ENCODE peak calls at places on chromosomes 4 and X, in four cellular contexts. V is K562, Z is GM12878, B is HepG2. F is an unnamed sample.

GRCh38 chr4:177308125-177308524 is 1.5 kb upstream of the NEIL3 start:
- DNase-seq in V (no peak), Z (no peak), B (peak; percentile 12), F (peak; percentile 81)

GRCh38 chr4:92304073-92304472 is 307 bp downstream of the GRID2 start:
- DNase-seq in V (no peak), Z (no peak), B (no peak), F (no peak)

GRCh38 chrX:120559799-120560198 is 963 bp downstream of the CUL4B start:
- DNase-seq in V (peak; percentile 19), Z (no peak), B (no peak), F (no peak)

GRCh38 chr4:176964116-176964691 is 171.5 kb upstream of the VEGFC start:
- DNase-seq in V (no peak), Z (no peak), B (no peak), F (peak; percentile 26)

GRCh38 chr4:79645942-79646341 is 237.9 kb upstream of the GK2 start:
- DNase-seq in V (no peak), Z (no peak), B (no peak), F (no peak)

GRCh38 chrX:148567229-148567628 is 66.8 kb downstream of the AFF2 start:
- DNase-seq in V (peak; percentile 50), Z (no peak), B (no peak), F (no peak)

GRCh38 chrX:67693928-67694327 is 150.1 kb downstream of the AR start:
- DNase-seq in V (no peak), Z (no peak), B (no peak), F (no peak)

GRCh38 chr4:140707325-140707724 is 48.9 kb downstream of the TBC1D9 start:
- DNase-seq in V (no peak), Z (no peak), B (no peak), F (no peak)

GRCh38 chr4:117134386-117134785 is 49.0 kb upstream of the TRAM1L1 start:
- DNase-seq in V (peak; percentile 8), Z (peak; percentile 0), B (peak; percentile 20), F (peak; percentile 36)

GRCh38 chrX:100649550-100650356 is 5.8 kb downstream of the SRPX2 start:
- DNase-seq in V (no peak), Z (no peak), B (peak; percentile 90), F (no peak)

GRCh38 chrX:107654778-107655761 is 26.8 kb downstream of the PRPS1 start:
- DNase-seq in V (peak; percentile 75), Z (no peak), B (peak; percentile 33), F (peak; percentile 59)

GRCh38 chrX:136154998-136155397 is 7.7 kb downstream of the FHL1 start:
- DNase-seq in V (no peak), Z (no peak), B (no peak), F (no peak)

GRCh38 chrX:63250253-63250868 is 100.8 kb downstream of the SPIN4 start:
- DNase-seq in V (peak; percentile 73), Z (peak; percentile 60), B (peak; percentile 61), F (peak; percentile 4)

GRCh38 chrX:124223524-124223923 is 108.9 kb upstream of the TEX13D start:
- DNase-seq in V (peak; percentile 25), Z (no peak), B (no peak), F (no peak)

GRCh38 chrX:23783569-23784486 is 855 bp downstream of the SAT1 start:
- DNase-seq in V (peak; percentile 28), Z (no peak), B (no peak), F (peak; percentile 27)

GRCh38 chr4:179695175-179695574 is 2252.9 kb upstream of the AGA start:
- DNase-seq in V (no peak), Z (no peak), B (no peak), F (no peak)

GRCh38 chr4:337932-338758 is 531 bp downstream of the ZNF141 start:
- DNase-seq in V (no peak), Z (no peak), B (no peak), F (peak; percentile 22)

GRCh38 chr4:54484361-54484760 is 173.4 kb upstream of the KIT start:
- DNase-seq in V (no peak), Z (no peak), B (no peak), F (no peak)

GRCh38 chrX:45767021-45767491 is 566.4 kb upstream of the DIPK2B start:
- DNase-seq in V (no peak), Z (no peak), B (no peak), F (no peak)

GRCh38 chr4:47647544-47647943 is 162.5 kb downstream of the ATP10D start:
- DNase-seq in V (no peak), Z (no peak), B (no peak), F (no peak)

GRCh38 chr4:169256101-169256612 is 14.6 kb downstream of the SH3RF1 start:
- DNase-seq in V (no peak), Z (no peak), B (no peak), F (no peak)

GRCh38 chr4:5821665-5822358 is 71.1 kb downstream of the CRMP1 start:
- DNase-seq in V (peak; percentile 58), Z (no peak), B (no peak), F (peak; percentile 11)

GRCh38 chr4:107824367-107825071 is at the start of gene SGMS2:
- DNase-seq in V (peak; percentile 27), Z (no peak), B (peak; percentile 55), F (peak; percentile 68)

GRCh38 chr4:138241281-138242075 is 671 bp downstream of the SLC7A11 start:
- DNase-seq in V (peak; percentile 71), Z (no peak), B (no peak), F (no peak)

GRCh38 chr4:80305466-80305865 is 30.1 kb upstream of the CFAP299 start:
- DNase-seq in V (no peak), Z (no peak), B (no peak), F (no peak)

GRCh38 chr4:26360864-26361263 is 40.0 kb downstream of the RBPJ start:
- DNase-seq in V (no peak), Z (no peak), B (no peak), F (no peak)

GRCh38 chrX:103212749-103213457 is 2.0 kb upstream of the BEX4 start:
- DNase-seq in V (peak; percentile 66), Z (no peak), B (no peak), F (no peak)

GRCh38 chr4:168549145-168549544 is 52.3 kb downstream of the PALLD start:
- DNase-seq in V (no peak), Z (no peak), B (no peak), F (no peak)

GRCh38 chr4:53431052-53431451 is 53.6 kb downstream of the FIP1L1 start:
- DNase-seq in V (no peak), Z (no peak), B (no peak), F (no peak)

GRCh38 chrX:9866633-9867032 is 80.4 kb downstream of the SHROOM2 start:
- DNase-seq in V (no peak), Z (no peak), B (no peak), F (no peak)

GRCh38 chrX:17082831-17083230 is 136.4 kb downstream of the REPS2 start:
- DNase-seq in V (peak; percentile 21), Z (no peak), B (peak; percentile 9), F (peak; percentile 44)

GRCh38 chrX:15873566-15873965 is 19.0 kb upstream of the AP1S2 start:
- DNase-seq in V (no peak), Z (no peak), B (no peak), F (no peak)

GRCh38 chr4:20809796-20810195 is 109.5 kb downstream of the PACRGL start:
- DNase-seq in V (no peak), Z (no peak), B (peak; percentile 6), F (no peak)
- TF ChIP-seq BHLHE40 in V (no peak), Z (no peak), B (peak; percentile 78), F (no peak)

GRCh38 chr4:39689970-39690369 is 8.0 kb upstream of the UBE2K start:
- DNase-seq in V (no peak), Z (no peak), B (no peak), F (no peak)
- TF ChIP-seq POLR2AphosphoS2 in V (no peak), Z (no peak), B (no peak), F (no peak)

DNA sequence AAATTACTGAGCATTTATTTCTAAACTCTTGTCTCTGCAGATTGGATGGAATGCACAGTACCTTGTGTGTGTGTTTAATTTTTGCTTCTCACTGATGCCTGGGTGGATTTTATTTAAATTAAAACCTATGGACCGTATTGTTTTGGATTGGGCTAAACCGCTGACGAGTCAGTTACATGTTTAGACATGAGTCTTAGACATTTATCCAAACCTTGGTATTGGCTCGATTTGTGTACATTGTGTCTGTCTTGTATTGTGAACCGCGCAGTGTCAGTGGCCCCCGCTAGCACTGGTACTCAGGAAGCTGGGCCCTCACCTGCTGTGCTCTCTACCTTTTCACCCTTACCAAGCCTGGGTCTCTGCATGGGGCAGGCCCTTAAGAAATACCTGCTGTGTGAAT is 40.8 kb upstream of the TADA2B start:
- DNase-seq in V (no peak), Z (no peak), B (no peak), F (no peak)
- TF ChIP-seq MAX in V (no peak), Z (no peak), B (no peak), F (no peak)

GRCh38 chr4:147370473-147370872 is 110.4 kb upstream of the EDNRA start:
- DNase-seq in V (no peak), Z (no peak), B (no peak), F (no peak)
- TF ChIP-seq BHLHE40 in V (no peak), Z (no peak), B (no peak), F (no peak)

GRCh38 chr4:126318376-126318775 is 1003.6 kb downstream of the FAT4 start:
- DNase-seq in V (no peak), Z (no peak), B (no peak), F (no peak)
- TF ChIP-seq POLR2AphosphoS2 in V (no peak), Z (no peak), B (no peak), F (no peak)

GRCh38 chrX:69125094-69125493 is 40.2 kb downstream of the PJA1 start:
- DNase-seq in V (no peak), Z (no peak), B (no peak), F (no peak)

GRCh38 chrX:69127466-69127865 is 37.8 kb downstream of the PJA1 start:
- DNase-seq in V (no peak), Z (no peak), B (no peak), F (no peak)

GRCh38 chrX:69130448-69130847 is 34.8 kb downstream of the PJA1 start:
- DNase-seq in V (no peak), Z (no peak), B (no peak), F (no peak)

GRCh38 chrX:69126642-69127041 is 38.6 kb downstream of the PJA1 start:
- DNase-seq in V (no peak), Z (no peak), B (no peak), F (no peak)

DNA sequence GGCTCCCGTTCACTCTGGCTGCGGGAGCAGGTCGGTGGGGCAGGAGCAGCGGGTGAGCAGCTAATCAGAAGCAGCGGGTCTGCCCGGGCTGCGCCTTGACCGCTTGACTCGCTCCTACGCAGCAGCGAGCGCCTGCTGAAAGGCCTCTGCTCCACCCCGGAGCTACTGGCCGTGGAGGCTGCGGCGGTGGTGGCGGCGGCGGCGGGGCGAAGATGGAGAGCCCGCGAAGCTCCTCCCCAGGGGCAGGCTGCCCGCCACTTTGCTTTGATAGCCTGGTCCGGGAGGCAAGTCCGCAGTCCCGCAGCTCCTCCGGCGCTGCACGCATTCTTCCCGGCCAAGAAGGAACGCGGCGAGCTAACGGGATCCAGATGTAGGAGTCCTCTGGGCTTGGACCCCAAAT is 36.7 kb downstream of the PJA1 start:
- DNase-seq in V (no peak), Z (no peak), B (no peak), F (no peak)
- TF ChIP-seq MAX in V (no peak), Z (no peak), B (no peak), F (no peak)

F was measured in A549.